ENCODE peak calls at places on chromosome 19, in six cellular contexts. N is A549, E is SK-N-SH, Q is transverse colon, D is tibial nerve, B is ovary. Z is an unnamed sample.

GRCh38 chr19:35041548-35042055 is at the start of gene HPN:
- DNase-seq in D (no peak), N (no peak), E (no peak), B (no peak), Q (no peak), Z (peak; percentile 84)

GRCh38 chr19:28168557-28168956 is 1044.4 kb downstream of the UQCRFS1 start:
- DNase-seq in B (no peak), Q (no peak), E (no peak), N (no peak), D (no peak), Z (no peak)

GRCh38 chr19:30391554-30392551 is 19.7 kb downstream of the ZNF536 start:
- DNase-seq in D (no peak), Q (no peak), B (no peak), E (no peak), N (no peak), Z (no peak)

GRCh38 chr19:45676851-45677263 is 8.8 kb downstream of the GIPR start:
- DNase-seq in Q (peak; percentile 56), E (no peak), D (no peak), N (no peak), B (no peak), Z (peak; percentile 49)

GRCh38 chr19:37999309-38000213 is 92.6 kb downstream of the SIPA1L3 start:
- DNase-seq in D (peak; percentile 43), Q (no peak), B (no peak), E (no peak), N (peak; percentile 94), Z (no peak)

GRCh38 chr19:49106648-49107135 is 7.5 kb upstream of the LIN7B start:
- DNase-seq in E (peak; percentile 80), Q (peak; percentile 61), N (peak; percentile 69), B (no peak), D (no peak), Z (peak; percentile 60)

GRCh38 chr19:32336259-32337111 is 8.9 kb upstream of the ZNF507 start:
- DNase-seq in B (no peak), D (no peak), Q (no peak), N (no peak), E (no peak), Z (no peak)

GRCh38 chr19:988081-988480 is 3.9 kb downstream of the WDR18 start:
- DNase-seq in B (peak; percentile 13), D (no peak), Q (no peak), N (no peak), E (no peak), Z (no peak)

GRCh38 chr19:56105090-56105701 is 15.9 kb downstream of the ZNF787 start:
- DNase-seq in D (peak; percentile 52), Q (peak; percentile 89), E (no peak), N (peak; percentile 57), B (peak; percentile 76), Z (peak; percentile 87)

GRCh38 chr19:46571495-46571894 is 29.6 kb upstream of the CALM3 start:
- DNase-seq in B (no peak), N (peak; percentile 79), E (peak; percentile 63), Q (no peak), D (no peak), Z (no peak)

GRCh38 chr19:45591004-45591637 is 6.5 kb upstream of the OPA3 start:
- DNase-seq in Q (peak; percentile 73), B (no peak), E (peak; percentile 79), D (no peak), N (peak; percentile 80), Z (peak; percentile 77)

GRCh38 chr19:1862424-1863307 is 713 bp downstream of the KLF16 start:
- DNase-seq in B (peak; percentile 73), N (no peak), Q (peak; percentile 60), D (no peak), E (peak; percentile 87), Z (no peak)

GRCh38 chr19:28239270-28239669 is 973.7 kb downstream of the UQCRFS1 start:
- DNase-seq in D (no peak), B (no peak), N (no peak), Q (no peak), E (peak; percentile 12), Z (no peak)

GRCh38 chr19:2282062-2282861 is at the start of gene PEAK3:
- DNase-seq in Q (peak; percentile 79), E (peak; percentile 80), B (no peak), D (peak; percentile 41), N (no peak), Z (peak; percentile 67)

GRCh38 chr19:2847507-2847906 is 6.2 kb downstream of the ZNF555 start:
- DNase-seq in E (no peak), Q (no peak), D (no peak), B (no peak), N (no peak), Z (no peak)

GRCh38 chr19:16888629-16889371 is at the start of gene F2RL3:
- DNase-seq in E (peak; percentile 71), B (peak; percentile 64), N (no peak), Q (peak; percentile 70), D (no peak), Z (peak; percentile 38)

GRCh38 chr19:35756373-35757230 is at the start of gene HSPB6:
- DNase-seq in D (peak; percentile 49), N (no peak), E (no peak), Q (peak; percentile 42), B (peak; percentile 90), Z (peak; percentile 35)

GRCh38 chr19:10010939-10011338 is 635 bp upstream of the COL5A3 start:
- DNase-seq in Q (no peak), B (no peak), D (no peak), N (no peak), E (peak; percentile 3), Z (no peak)

GRCh38 chr19:41696402-41697197 is 8.5 kb upstream of the CEACAM7 start:
- DNase-seq in Q (peak; percentile 31), D (no peak), B (no peak), E (no peak), N (no peak), Z (peak; percentile 24)

GRCh38 chr19:48310227-48310626 is 15.1 kb upstream of the EMP3 start:
- DNase-seq in E (no peak), Q (no peak), B (no peak), D (no peak), N (no peak), Z (no peak)

GRCh38 chr19:13150919-13151604 is 851 bp downstream of the IER2 start:
- DNase-seq in Q (no peak), B (peak; percentile 69), D (no peak), E (no peak), N (no peak), Z (no peak)

GRCh38 chr19:13152854-13153626 is 2.8 kb downstream of the IER2 start:
- DNase-seq in B (peak; percentile 98), N (peak; percentile 77), Q (peak; percentile 97), D (peak; percentile 95), E (peak; percentile 92), Z (peak; percentile 97)

GRCh38 chr19:13150187-13150918 is at the start of the genes IER2 and STX10:
- DNase-seq in N (peak; percentile 82), E (peak; percentile 92), B (peak; percentile 96), Q (peak; percentile 96), D (peak; percentile 92), Z (peak; percentile 95)

GRCh38 chr19:13152356-13152853 is 2.2 kb downstream of the IER2 start:
- DNase-seq in B (no peak), D (no peak), N (no peak), E (no peak), Q (no peak), Z (no peak)

DNA sequence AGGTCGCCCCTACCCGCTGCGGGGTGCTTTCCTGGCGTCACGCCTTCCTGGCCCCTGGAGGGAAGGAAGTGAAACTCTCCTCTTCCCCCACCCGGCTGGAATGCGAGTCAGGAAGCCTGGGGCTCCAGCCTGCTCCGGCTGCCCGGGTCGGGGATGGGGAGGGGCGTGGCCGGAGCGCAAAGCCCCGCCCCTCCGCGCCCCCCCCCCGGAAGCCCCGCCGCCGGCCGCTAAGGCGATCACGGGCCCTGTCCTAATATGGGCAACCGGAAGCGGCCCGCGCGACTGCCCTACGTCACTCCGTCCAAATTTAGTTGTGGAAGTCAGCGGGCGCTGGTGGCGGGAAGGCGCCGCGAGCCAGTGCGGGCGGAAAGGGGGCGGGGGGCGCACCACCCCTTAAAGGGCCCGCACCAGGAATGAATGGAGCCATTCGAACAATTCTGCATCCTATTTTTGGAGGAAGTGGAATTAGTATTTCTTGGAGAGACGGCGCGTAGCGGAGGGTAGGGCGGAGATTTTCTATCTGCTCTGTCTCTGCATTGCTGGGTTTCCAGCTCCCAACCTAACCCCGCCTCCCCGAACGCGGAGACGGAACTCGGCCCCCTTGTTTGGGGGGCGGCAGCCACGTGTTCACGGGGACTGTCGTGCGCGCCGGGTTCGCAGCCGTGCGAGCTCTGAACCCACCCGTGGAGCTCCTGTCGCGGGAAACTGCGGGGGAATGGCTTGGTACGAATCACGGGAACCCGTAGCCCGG is 1.6 kb downstream of the IER2 start:
- DNase-seq in Q (peak; percentile 98), E (peak; percentile 95), N (peak; percentile 93), D (peak; percentile 97), B (peak; percentile 98), Z (peak; percentile 99)
- TF ChIP-seq EP300 in Q (peak; percentile 64), E (no peak), N (peak; percentile 48), D (peak; percentile 56), B (peak; percentile 78), Z (peak; percentile 44)

GRCh38 chr19:40556953-40557530 is 19.6 kb upstream of the SHKBP1 start:
- DNase-seq in N (no peak), B (no peak), D (no peak), E (no peak), Q (no peak), Z (no peak)

GRCh38 chr19:40552848-40553247 is 23.8 kb upstream of the SHKBP1 start:
- DNase-seq in E (no peak), N (no peak), D (no peak), B (no peak), Q (no peak), Z (no peak)

GRCh38 chr19:40559394-40559793 is 17.3 kb upstream of the SHKBP1 start:
- DNase-seq in B (no peak), Q (no peak), E (no peak), D (no peak), N (no peak), Z (no peak)

GRCh38 chr19:40553885-40554857 is 22.5 kb upstream of the SHKBP1 start:
- DNase-seq in D (no peak), E (no peak), N (no peak), Q (no peak), B (no peak), Z (no peak)

DNA sequence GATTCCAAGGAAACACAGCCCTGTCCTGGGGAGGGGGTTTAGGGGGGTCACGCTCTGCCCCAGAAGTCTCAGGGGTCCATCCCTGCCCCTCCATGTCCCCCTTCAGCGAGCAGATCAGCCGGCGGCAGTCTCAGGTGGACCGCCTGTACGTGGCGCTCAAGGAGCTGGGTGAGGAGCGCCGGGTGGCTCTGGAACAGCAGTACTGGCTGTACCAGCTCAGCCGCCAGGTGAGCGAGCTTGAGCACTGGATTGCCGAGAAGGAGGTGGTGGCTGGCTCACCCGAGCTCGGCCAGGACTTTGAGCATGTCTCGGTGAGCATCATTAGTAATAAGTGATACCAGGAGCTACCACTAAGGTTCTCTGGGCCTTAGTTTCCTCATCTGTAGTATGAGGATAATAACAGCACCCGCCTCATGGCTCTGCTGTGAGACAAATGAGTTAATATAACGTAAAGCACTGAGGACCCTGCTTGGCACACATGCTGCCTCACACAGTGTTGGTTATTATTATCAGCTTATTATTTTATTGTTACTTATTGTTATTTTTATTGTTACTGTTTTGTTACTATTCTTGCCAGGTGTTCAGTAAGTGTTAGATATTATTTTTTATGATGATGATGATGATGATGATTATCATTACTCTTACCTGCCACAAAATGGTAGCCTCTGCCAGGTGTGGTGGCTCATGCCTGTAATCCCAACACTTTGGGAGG is 20.5 kb upstream of the SHKBP1 start:
- DNase-seq in Q (no peak), E (no peak), N (no peak), D (no peak), B (no peak), Z (no peak)
- H3K4me3 ChIP-seq in Q (no peak overlapping the region), E (no peak overlapping the region), N (no peak overlapping the region), D (no peak overlapping the region), B (no peak overlapping the region), Z (no peak overlapping the region)

GRCh38 chr19:51644636-51645271 is 1.9 kb downstream of the SIGLEC14 start:
- DNase-seq in N (no peak), D (no peak), Q (no peak), B (no peak), E (no peak), Z (no peak)
- TF ChIP-seq CTCF in N (no peak), D (no peak), Q (no peak), B (no peak), E (no peak), Z (no peak)

GRCh38 chr19:4108767-4109625 is 14.9 kb downstream of the MAP2K2 start:
- DNase-seq in Q (peak; percentile 45), E (no peak), D (no peak), N (no peak), B (no peak), Z (peak; percentile 27)
- TF ChIP-seq EP300 in Q (no peak), E (no peak), D (no peak), N (no peak), B (no peak), Z (no peak)

Z was measured in stomach.